ENCODE peak calls at places on chromosomes 3 and 15, in four cellular contexts. One of them, this sample, is unnamed.
A peak's percentile ranks its signal among the peaks of the same experiment; 100 is the strongest.

GRCh38 chr3:9422712-9423424 is 25.5 kb downstream of the SETD5 start:
- DNase-seq in GM12878: no peak
- DNase-seq in K562: peak; percentile 57
- DNase-seq in HepG2: peak; percentile 98
- DNase-seq in this sample: peak; percentile 49

GRCh38 chr3:195071916-195072820 is 198.8 kb downstream of the XXYLT1 start:
- DNase-seq in GM12878: no peak
- DNase-seq in K562: no peak
- DNase-seq in HepG2: no peak
- DNase-seq in this sample: no peak

GRCh38 chr3:71831599-71831998 is 46.7 kb upstream of the PROK2 start:
- DNase-seq in GM12878: no peak
- DNase-seq in K562: no peak
- DNase-seq in HepG2: no peak
- DNase-seq in this sample: no peak

GRCh38 chr3:136473716-136474326 is 223.7 kb downstream of the PCCB start:
- DNase-seq in GM12878: no peak
- DNase-seq in K562: no peak
- DNase-seq in HepG2: no peak
- DNase-seq in this sample: no peak

GRCh38 chr3:48563382-48563918 is at the start of gene UCN2:
- DNase-seq in GM12878: no peak
- DNase-seq in K562: no peak
- DNase-seq in HepG2: no peak
- DNase-seq in this sample: no peak

GRCh38 chr15:42159381-42160015 is 3.1 kb upstream of the PLA2G4F start:
- DNase-seq in GM12878: no peak
- DNase-seq in K562: no peak
- DNase-seq in HepG2: no peak
- DNase-seq in this sample: no peak

GRCh38 chr3:157531301-157531660 is 28.1 kb upstream of the VEPH1 start:
- DNase-seq in GM12878: no peak
- DNase-seq in K562: no peak
- DNase-seq in HepG2: no peak
- DNase-seq in this sample: no peak

GRCh38 chr3:72862314-72863090 is 14.3 kb upstream of the SHQ1 start:
- DNase-seq in GM12878: no peak
- DNase-seq in K562: no peak
- DNase-seq in HepG2: no peak
- DNase-seq in this sample: no peak

GRCh38 chr3:71372911-71373637 is 210.5 kb downstream of the FOXP1 start:
- DNase-seq in GM12878: no peak
- DNase-seq in K562: no peak
- DNase-seq in HepG2: no peak
- DNase-seq in this sample: no peak

GRCh38 chr3:72598856-72599255 is 249.4 kb downstream of the SHQ1 start:
- DNase-seq in GM12878: no peak
- DNase-seq in K562: no peak
- DNase-seq in HepG2: no peak
- DNase-seq in this sample: no peak

GRCh38 chr3:51830345-51830744 is 31.1 kb upstream of the IQCF2 start:
- DNase-seq in GM12878: no peak
- DNase-seq in K562: no peak
- DNase-seq in HepG2: no peak
- DNase-seq in this sample: no peak

GRCh38 chr3:128306481-128306880 is 153.2 kb downstream of the EEFSEC start:
- DNase-seq in GM12878: no peak
- DNase-seq in K562: no peak
- DNase-seq in HepG2: no peak
- DNase-seq in this sample: no peak
- TF ChIP-seq BHLHE40 in GM12878: no peak
- TF ChIP-seq BHLHE40 in K562: no peak
- TF ChIP-seq BHLHE40 in HepG2: no peak
- TF ChIP-seq BHLHE40 in this sample: no peak

GRCh38 chr3:177855021-177855420 is 657.7 kb upstream of the TBL1XR1 start:
- DNase-seq in GM12878: no peak
- DNase-seq in K562: no peak
- DNase-seq in HepG2: no peak
- DNase-seq in this sample: no peak
- TF ChIP-seq FOXK2 in GM12878: no peak
- TF ChIP-seq FOXK2 in K562: no peak
- TF ChIP-seq FOXK2 in HepG2: no peak
- TF ChIP-seq FOXK2 in this sample: no peak

GRCh38 chr3:139281096-139281495 is 62.7 kb upstream of the MRPS22 start:
- DNase-seq in GM12878: no peak
- DNase-seq in K562: no peak
- DNase-seq in HepG2: no peak
- DNase-seq in this sample: no peak
- TF ChIP-seq BHLHE40 in GM12878: no peak
- TF ChIP-seq BHLHE40 in K562: no peak
- TF ChIP-seq BHLHE40 in HepG2: no peak
- TF ChIP-seq BHLHE40 in this sample: no peak

DNA sequence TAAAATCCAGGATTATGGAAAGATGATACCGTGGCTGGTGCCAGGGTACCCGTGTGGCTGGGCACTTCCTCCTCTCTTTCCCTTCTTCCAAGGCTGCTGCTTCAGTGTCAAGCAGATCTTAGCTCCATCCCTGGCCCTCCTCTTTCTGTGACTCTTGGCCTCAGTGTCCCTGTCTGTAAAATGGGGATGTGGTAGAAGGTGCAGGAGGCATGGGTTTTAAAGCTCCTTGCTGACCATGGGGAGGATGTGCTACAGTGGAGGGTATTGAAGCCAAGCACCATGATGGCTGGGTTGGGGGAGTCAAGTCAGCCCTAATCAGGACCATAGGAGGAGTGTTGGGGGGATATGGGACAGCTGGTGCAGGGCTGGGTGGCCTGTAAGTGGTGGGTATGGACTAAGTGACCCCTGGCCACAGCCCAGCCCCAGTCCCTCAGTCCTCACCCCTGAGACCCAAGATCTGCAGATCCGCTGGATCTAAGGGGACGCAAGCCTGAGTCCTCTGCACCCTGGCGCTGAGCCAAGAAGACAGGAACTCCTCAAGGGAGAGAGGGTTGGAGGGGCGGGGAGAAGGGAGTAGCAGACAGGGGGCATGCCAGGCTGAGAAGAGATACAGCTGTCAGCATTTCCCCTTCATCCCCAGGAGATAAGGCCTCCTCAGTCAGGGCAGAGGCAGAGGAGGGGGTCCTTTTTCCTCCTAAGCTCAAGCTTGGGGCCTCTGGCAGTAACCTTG is 12.0 kb downstream of the PTH1R start:
- DNase-seq in GM12878: no peak
- DNase-seq in K562: peak; percentile 50
- DNase-seq in HepG2: no peak
- DNase-seq in this sample: no peak
- TF ChIP-seq FOXK2 in GM12878: no peak
- TF ChIP-seq FOXK2 in K562: no peak
- TF ChIP-seq FOXK2 in HepG2: no peak
- TF ChIP-seq FOXK2 in this sample: no peak

GRCh38 chr15:43953402-43953801 is 126.6 kb downstream of the WDR76 start:
- DNase-seq in GM12878: no peak
- DNase-seq in K562: no peak
- DNase-seq in HepG2: no peak
- DNase-seq in this sample: no peak

GRCh38 chr15:43950551-43950950 is 123.7 kb downstream of the WDR76 start:
- DNase-seq in GM12878: no peak
- DNase-seq in K562: no peak
- DNase-seq in HepG2: no peak
- DNase-seq in this sample: no peak

GRCh38 chr15:43943511-43943910 is 116.7 kb downstream of the WDR76 start:
- DNase-seq in GM12878: no peak
- DNase-seq in K562: no peak
- DNase-seq in HepG2: no peak
- DNase-seq in this sample: no peak

GRCh38 chr15:43954181-43954621 is 127.4 kb downstream of the WDR76 start:
- DNase-seq in GM12878: no peak
- DNase-seq in K562: no peak
- DNase-seq in HepG2: no peak
- DNase-seq in this sample: no peak

GRCh38 chr15:43948691-43949325 is 122.0 kb downstream of the WDR76 start:
- DNase-seq in GM12878: peak; percentile 87
- DNase-seq in K562: no peak
- DNase-seq in HepG2: no peak
- DNase-seq in this sample: no peak
- TF ChIP-seq BHLHE40 in GM12878: no peak
- TF ChIP-seq BHLHE40 in K562: no peak
- TF ChIP-seq BHLHE40 in HepG2: no peak
- TF ChIP-seq BHLHE40 in this sample: no peak

GRCh38 chr15:57134877-57135276 is 216.4 kb downstream of the TCF12 start:
- DNase-seq in GM12878: no peak
- DNase-seq in K562: no peak
- DNase-seq in HepG2: no peak
- DNase-seq in this sample: no peak
- TF ChIP-seq FOXK2 in GM12878: no peak
- TF ChIP-seq FOXK2 in K562: no peak
- TF ChIP-seq FOXK2 in HepG2: no peak
- TF ChIP-seq FOXK2 in this sample: no peak

GRCh38 chr3:123660900-123661299 is 76.0 kb upstream of the HACD2 start:
- DNase-seq in GM12878: no peak
- DNase-seq in K562: no peak
- DNase-seq in HepG2: no peak
- DNase-seq in this sample: no peak
- TF ChIP-seq BHLHE40 in GM12878: no peak
- TF ChIP-seq BHLHE40 in K562: no peak
- TF ChIP-seq BHLHE40 in HepG2: no peak
- TF ChIP-seq BHLHE40 in this sample: no peak

GRCh38 chr15:40108061-40108854 is 421 bp downstream of the BMF start:
- DNase-seq in GM12878: no peak
- DNase-seq in K562: no peak
- DNase-seq in HepG2: no peak
- DNase-seq in this sample: no peak
- TF ChIP-seq FOXK2 in GM12878: no peak
- TF ChIP-seq FOXK2 in K562: no peak
- TF ChIP-seq FOXK2 in HepG2: no peak
- TF ChIP-seq FOXK2 in this sample: no peak

GRCh38 chr15:63191895-63192603 is 2.6 kb downstream of the RAB8B start:
- DNase-seq in GM12878: peak; percentile 87
- DNase-seq in K562: no peak
- DNase-seq in HepG2: no peak
- DNase-seq in this sample: no peak
- TF ChIP-seq BHLHE40 in GM12878: peak; percentile 94
- TF ChIP-seq BHLHE40 in K562: no peak
- TF ChIP-seq BHLHE40 in HepG2: no peak
- TF ChIP-seq BHLHE40 in this sample: no peak